ENCODE peak calls at places on chromosome 11, in ten cellular contexts. One of them, this sample, is unnamed.

GRCh38 chr11:125114518-125114917 is 3.1 kb upstream of the TMEM218 start:
- DNase-seq in Peyer's patch: no peak
- DNase-seq in WTC11: peak
- DNase-seq in mammary epithelial cell: no peak
- DNase-seq in left lung: no peak
- DNase-seq in lower leg skin: no peak
- DNase-seq in Calu3: no peak
- DNase-seq in AG04450: no peak
- DNase-seq in HepG2: peak
- DNase-seq in astrocyte of the spinal cord: no peak
- DNase-seq in this sample: no peak

GRCh38 chr11:45698777-45699497 is 33.5 kb upstream of the CHST1 start:
- DNase-seq in mammary epithelial cell: no peak
- DNase-seq in AG04450: no peak
- DNase-seq in WTC11: no peak
- DNase-seq in left lung: no peak
- DNase-seq in Calu3: no peak
- DNase-seq in HepG2: no peak
- DNase-seq in Peyer's patch: no peak
- DNase-seq in astrocyte of the spinal cord: no peak
- DNase-seq in lower leg skin: no peak
- DNase-seq in this sample: no peak

GRCh38 chr11:112280268-112281126 is 19.8 kb upstream of the PLET1 start:
- DNase-seq in mammary epithelial cell: peak
- DNase-seq in astrocyte of the spinal cord: peak
- DNase-seq in HepG2: peak
- DNase-seq in Peyer's patch: peak
- DNase-seq in WTC11: peak
- DNase-seq in Calu3: peak
- DNase-seq in AG04450: peak
- DNase-seq in left lung: peak
- DNase-seq in lower leg skin: peak
- DNase-seq in this sample: no peak

GRCh38 chr11:129928923-129929692 is 33.7 kb upstream of the NFRKB start:
- DNase-seq in HepG2: no peak
- DNase-seq in mammary epithelial cell: no peak
- DNase-seq in lower leg skin: no peak
- DNase-seq in Calu3: no peak
- DNase-seq in AG04450: no peak
- DNase-seq in WTC11: no peak
- DNase-seq in left lung: no peak
- DNase-seq in Peyer's patch: no peak
- DNase-seq in astrocyte of the spinal cord: no peak
- DNase-seq in this sample: no peak

GRCh38 chr11:126109941-126110731 is 47.5 kb upstream of the CDON start:
- DNase-seq in Peyer's patch: no peak
- DNase-seq in left lung: no peak
- DNase-seq in lower leg skin: no peak
- DNase-seq in WTC11: no peak
- DNase-seq in mammary epithelial cell: no peak
- DNase-seq in HepG2: no peak
- DNase-seq in Calu3: peak
- DNase-seq in astrocyte of the spinal cord: peak
- DNase-seq in AG04450: no peak
- DNase-seq in this sample: no peak

GRCh38 chr11:84819561-84819960 is 807.6 kb downstream of the DLG2 start:
- DNase-seq in lower leg skin: no peak
- DNase-seq in Calu3: no peak
- DNase-seq in left lung: no peak
- DNase-seq in mammary epithelial cell: no peak
- DNase-seq in WTC11: no peak
- DNase-seq in HepG2: no peak
- DNase-seq in AG04450: no peak
- DNase-seq in astrocyte of the spinal cord: no peak
- DNase-seq in Peyer's patch: no peak
- DNase-seq in this sample: no peak

GRCh38 chr11:33869511-33870422 is 22.1 kb downstream of the LMO2 start:
- DNase-seq in Calu3: peak
- DNase-seq in HepG2: no peak
- DNase-seq in WTC11: peak
- DNase-seq in mammary epithelial cell: peak
- DNase-seq in lower leg skin: no peak
- DNase-seq in AG04450: no peak
- DNase-seq in astrocyte of the spinal cord: peak
- DNase-seq in Peyer's patch: peak
- DNase-seq in left lung: peak
- DNase-seq in this sample: peak

GRCh38 chr11:7892751-7893356 is 38.2 kb downstream of the OR10A6 start:
- DNase-seq in Calu3: no peak
- DNase-seq in WTC11: no peak
- DNase-seq in HepG2: peak
- DNase-seq in Peyer's patch: no peak
- DNase-seq in astrocyte of the spinal cord: peak
- DNase-seq in lower leg skin: no peak
- DNase-seq in AG04450: peak
- DNase-seq in mammary epithelial cell: peak
- DNase-seq in left lung: no peak
- DNase-seq in this sample: no peak

GRCh38 chr11:67498544-67498972 is 6.6 kb downstream of the PITPNM1 start:
- DNase-seq in Peyer's patch: no peak
- DNase-seq in lower leg skin: no peak
- DNase-seq in mammary epithelial cell: no peak
- DNase-seq in HepG2: no peak
- DNase-seq in Calu3: no peak
- DNase-seq in AG04450: no peak
- DNase-seq in astrocyte of the spinal cord: no peak
- DNase-seq in WTC11: no peak
- DNase-seq in left lung: no peak
- DNase-seq in this sample: no peak

GRCh38 chr11:101434241-101434640 is 149.6 kb downstream of the TRPC6 start:
- DNase-seq in lower leg skin: no peak
- DNase-seq in Peyer's patch: no peak
- DNase-seq in astrocyte of the spinal cord: no peak
- DNase-seq in WTC11: no peak
- DNase-seq in mammary epithelial cell: peak
- DNase-seq in AG04450: no peak
- DNase-seq in HepG2: no peak
- DNase-seq in left lung: no peak
- DNase-seq in Calu3: no peak
- DNase-seq in this sample: no peak

GRCh38 chr11:101438126-101438525 is 145.7 kb downstream of the TRPC6 start:
- DNase-seq in mammary epithelial cell: no peak
- DNase-seq in HepG2: no peak
- DNase-seq in lower leg skin: no peak
- DNase-seq in Calu3: no peak
- DNase-seq in AG04450: no peak
- DNase-seq in WTC11: no peak
- DNase-seq in Peyer's patch: no peak
- DNase-seq in astrocyte of the spinal cord: no peak
- DNase-seq in left lung: no peak
- DNase-seq in this sample: no peak

GRCh38 chr11:101439488-101439887 is 144.3 kb downstream of the TRPC6 start:
- DNase-seq in astrocyte of the spinal cord: no peak
- DNase-seq in WTC11: no peak
- DNase-seq in Peyer's patch: no peak
- DNase-seq in mammary epithelial cell: no peak
- DNase-seq in HepG2: no peak
- DNase-seq in Calu3: no peak
- DNase-seq in left lung: no peak
- DNase-seq in AG04450: no peak
- DNase-seq in lower leg skin: no peak
- DNase-seq in this sample: no peak

GRCh38 chr11:101435406-101435805 is 148.4 kb downstream of the TRPC6 start:
- DNase-seq in left lung: no peak
- DNase-seq in AG04450: no peak
- DNase-seq in astrocyte of the spinal cord: no peak
- DNase-seq in lower leg skin: no peak
- DNase-seq in Calu3: no peak
- DNase-seq in WTC11: no peak
- DNase-seq in HepG2: no peak
- DNase-seq in Peyer's patch: no peak
- DNase-seq in mammary epithelial cell: no peak
- DNase-seq in this sample: no peak

GRCh38 chr11:101436511-101437142 is 147.2 kb downstream of the TRPC6 start:
- DNase-seq in lower leg skin: no peak
- DNase-seq in astrocyte of the spinal cord: peak
- DNase-seq in WTC11: peak
- DNase-seq in mammary epithelial cell: peak
- DNase-seq in HepG2: peak
- DNase-seq in left lung: no peak
- DNase-seq in AG04450: no peak
- DNase-seq in Peyer's patch: no peak
- DNase-seq in Calu3: peak
- DNase-seq in this sample: no peak
- TF ChIP-seq CTCF in lower leg skin: no peak
- TF ChIP-seq CTCF in astrocyte of the spinal cord: peak
- TF ChIP-seq CTCF in WTC11: peak
- TF ChIP-seq CTCF in mammary epithelial cell: peak
- TF ChIP-seq CTCF in HepG2: peak
- TF ChIP-seq CTCF in left lung: no peak
- TF ChIP-seq CTCF in AG04450: peak
- TF ChIP-seq CTCF in Peyer's patch: peak
- TF ChIP-seq CTCF in Calu3: peak
- TF ChIP-seq CTCF in this sample: peak

DNA sequence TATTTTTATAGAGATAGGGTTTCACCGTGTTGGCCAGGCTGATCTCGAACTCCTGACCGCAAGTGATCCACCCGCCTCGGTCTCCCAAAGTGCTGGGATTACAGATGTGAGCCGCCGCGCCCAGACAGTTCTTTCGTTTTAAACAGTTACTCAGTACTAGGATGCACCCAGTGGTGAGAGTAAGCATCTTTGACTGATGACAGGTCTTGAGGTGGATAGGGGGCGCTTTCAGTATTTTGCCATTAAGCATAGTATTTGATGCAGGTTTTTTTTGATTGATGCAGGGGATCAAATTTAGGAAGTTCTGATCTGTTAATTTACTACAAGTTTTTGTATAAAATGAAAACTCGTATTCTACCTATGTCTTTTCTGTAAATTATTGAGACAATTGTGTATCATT is 13.2 kb upstream of the TRIM34 start:
- DNase-seq in Calu3: no peak
- DNase-seq in astrocyte of the spinal cord: no peak
- DNase-seq in left lung: no peak
- DNase-seq in mammary epithelial cell: no peak
- DNase-seq in AG04450: no peak
- DNase-seq in Peyer's patch: no peak
- DNase-seq in lower leg skin: no peak
- DNase-seq in WTC11: no peak
- DNase-seq in HepG2: no peak
- DNase-seq in this sample: no peak
- TF ChIP-seq CTCF in Calu3: no peak
- TF ChIP-seq CTCF in astrocyte of the spinal cord: no peak
- TF ChIP-seq CTCF in left lung: no peak
- TF ChIP-seq CTCF in mammary epithelial cell: peak
- TF ChIP-seq CTCF in AG04450: no peak
- TF ChIP-seq CTCF in Peyer's patch: no peak
- TF ChIP-seq CTCF in lower leg skin: no peak
- TF ChIP-seq CTCF in WTC11: no peak
- TF ChIP-seq CTCF in HepG2: no peak
- TF ChIP-seq CTCF in this sample: no peak

GRCh38 chr11:2072551-2073261 is 66.5 kb downstream of the IGF2 start:
- DNase-seq in AG04450: no peak
- DNase-seq in astrocyte of the spinal cord: peak
- DNase-seq in Peyer's patch: peak
- DNase-seq in left lung: no peak
- DNase-seq in HepG2: no peak
- DNase-seq in Calu3: no peak
- DNase-seq in lower leg skin: no peak
- DNase-seq in WTC11: no peak
- DNase-seq in mammary epithelial cell: no peak
- DNase-seq in this sample: no peak

GRCh38 chr11:2076441-2076840 is 62.7 kb downstream of the IGF2 start:
- DNase-seq in mammary epithelial cell: no peak
- DNase-seq in AG04450: no peak
- DNase-seq in Calu3: no peak
- DNase-seq in HepG2: no peak
- DNase-seq in Peyer's patch: no peak
- DNase-seq in WTC11: no peak
- DNase-seq in astrocyte of the spinal cord: no peak
- DNase-seq in left lung: no peak
- DNase-seq in lower leg skin: no peak
- DNase-seq in this sample: no peak

GRCh38 chr11:2077061-2077802 is 62.0 kb downstream of the IGF2 start:
- DNase-seq in left lung: no peak
- DNase-seq in Calu3: peak
- DNase-seq in HepG2: peak
- DNase-seq in AG04450: no peak
- DNase-seq in astrocyte of the spinal cord: peak
- DNase-seq in Peyer's patch: no peak
- DNase-seq in mammary epithelial cell: peak
- DNase-seq in lower leg skin: no peak
- DNase-seq in WTC11: no peak
- DNase-seq in this sample: no peak

GRCh38 chr11:2071748-2072385 is 67.3 kb downstream of the IGF2 start:
- DNase-seq in HepG2: no peak
- DNase-seq in mammary epithelial cell: no peak
- DNase-seq in WTC11: no peak
- DNase-seq in lower leg skin: no peak
- DNase-seq in Peyer's patch: no peak
- DNase-seq in astrocyte of the spinal cord: no peak
- DNase-seq in Calu3: no peak
- DNase-seq in AG04450: no peak
- DNase-seq in left lung: no peak
- DNase-seq in this sample: no peak

DNA sequence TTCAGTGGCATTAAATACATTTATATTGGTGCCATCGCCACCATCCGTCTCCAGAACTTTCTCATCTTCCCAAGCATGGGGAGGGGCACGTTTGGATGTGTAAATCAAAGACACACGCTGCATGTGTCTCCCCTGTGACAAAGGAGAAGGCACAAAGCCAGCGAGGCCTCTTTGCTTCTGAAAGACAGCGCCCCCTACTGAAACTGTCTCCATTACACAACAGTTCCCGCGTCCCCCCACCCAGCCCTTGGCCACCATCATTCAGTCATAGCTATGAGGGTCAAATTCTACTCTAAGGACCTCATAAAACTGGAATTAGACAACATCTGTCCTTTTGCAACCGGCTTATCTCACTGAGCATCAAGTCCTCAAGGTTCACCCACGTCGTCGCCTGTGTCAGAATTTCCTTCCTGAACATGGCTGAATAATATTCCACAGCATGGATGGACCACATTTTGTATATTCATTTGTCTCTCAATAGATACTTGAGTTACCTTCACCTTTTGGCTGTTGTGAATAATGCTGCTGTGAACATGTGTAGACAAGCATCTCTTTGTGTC is 64.8 kb downstream of the IGF2 start:
- DNase-seq in Calu3: no peak
- DNase-seq in left lung: no peak
- DNase-seq in astrocyte of the spinal cord: no peak
- DNase-seq in AG04450: no peak
- DNase-seq in WTC11: peak
- DNase-seq in Peyer's patch: no peak
- DNase-seq in HepG2: no peak
- DNase-seq in mammary epithelial cell: no peak
- DNase-seq in lower leg skin: no peak
- DNase-seq in this sample: no peak
- TF ChIP-seq CTCF in Calu3: peak
- TF ChIP-seq CTCF in left lung: no peak
- TF ChIP-seq CTCF in astrocyte of the spinal cord: peak
- TF ChIP-seq CTCF in AG04450: no peak
- TF ChIP-seq CTCF in WTC11: peak
- TF ChIP-seq CTCF in Peyer's patch: no peak
- TF ChIP-seq CTCF in HepG2: peak
- TF ChIP-seq CTCF in mammary epithelial cell: no peak
- TF ChIP-seq CTCF in lower leg skin: no peak
- TF ChIP-seq CTCF in this sample: no peak

GRCh38 chr11:27362749-27363575 is at the start of gene CCDC34:
- DNase-seq in left lung: peak
- DNase-seq in HepG2: peak
- DNase-seq in Peyer's patch: peak
- DNase-seq in Calu3: peak
- DNase-seq in lower leg skin: peak
- DNase-seq in mammary epithelial cell: peak
- DNase-seq in AG04450: peak
- DNase-seq in astrocyte of the spinal cord: peak
- DNase-seq in WTC11: peak
- DNase-seq in this sample: no peak
- TF ChIP-seq CTCF in left lung: no peak
- TF ChIP-seq CTCF in HepG2: peak
- TF ChIP-seq CTCF in Peyer's patch: no peak
- TF ChIP-seq CTCF in Calu3: no peak
- TF ChIP-seq CTCF in lower leg skin: no peak
- TF ChIP-seq CTCF in mammary epithelial cell: no peak
- TF ChIP-seq CTCF in AG04450: no peak
- TF ChIP-seq CTCF in astrocyte of the spinal cord: no peak
- TF ChIP-seq CTCF in WTC11: no peak
- TF ChIP-seq CTCF in this sample: no peak